ENCODE peak calls at places on chromosomes 16 and 17, in six cellular contexts. T is cardiac muscle cell, R is heart right ventricle, F is GM23248, C is fibroblast of lung, Z is GM23338. K is an unnamed sample. For H3K4me1, the result is how much of the 10 kb centered on the place peaks cover.

GRCh38 chr16:27632267-27632666 is 82.3 kb downstream of the KATNIP start:
- DNase-seq in T (no peak), R (no peak), F (no peak), C (no peak), Z (no peak), K (no peak)

GRCh38 chr17:39402890-39403605 is 1.6 kb upstream of the FBXL20 start:
- DNase-seq in T (no peak), R (no peak), F (no peak), C (no peak), Z (peak), K (no peak)

GRCh38 chr17:28038802-28039600 is 3.5 kb upstream of the NLK start:
- DNase-seq in T (peak), R (no peak), F (peak), C (peak), Z (no peak), K (no peak)

GRCh38 chr16:57627184-57627871 is 1.1 kb upstream of the ADGRG1 start:
- DNase-seq in T (peak), R (no peak), F (peak), C (peak), Z (peak), K (no peak)

GRCh38 chr16:1596516-1596915 is 15.4 kb downstream of the IFT140 start:
- DNase-seq in T (no peak), R (no peak), F (no peak), C (no peak), Z (no peak), K (no peak)

GRCh38 chr17:15446036-15446435 is 21.4 kb downstream of the CDRT4 start:
- DNase-seq in T (no peak), R (no peak), F (peak), C (no peak), Z (peak), K (no peak)

GRCh38 chr17:11823862-11824261 is 173.4 kb downstream of the ZNF18 start:
- DNase-seq in T (no peak), R (no peak), F (no peak), C (no peak), Z (no peak), K (no peak)

GRCh38 chr17:39740357-39741111 is 2.8 kb downstream of the GRB7 start:
- DNase-seq in T (peak), R (no peak), F (peak), C (peak), Z (peak), K (no peak)

GRCh38 chr17:72432143-72432604 is 311.4 kb downstream of the SOX9 start:
- DNase-seq in T (no peak), R (no peak), F (peak), C (peak), Z (no peak), K (no peak)

GRCh38 chr17:34874496-34874895 is 86.8 kb downstream of the CCT6B start:
- DNase-seq in T (no peak), R (no peak), F (no peak), C (no peak), Z (no peak), K (no peak)

GRCh38 chr16:35788381-35788780 is 2329.0 kb downstream of the TP53TG3F start:
- DNase-seq in T (no peak), R (no peak), F (no peak), C (no peak), Z (no peak), K (no peak)

GRCh38 chr16:74153773-74154172 is 142.8 kb upstream of the PSMD7 start:
- DNase-seq in T (no peak), R (no peak), F (no peak), C (no peak), Z (no peak), K (no peak)

GRCh38 chr16:85422374-85423185 is 190.5 kb upstream of the GSE1 start:
- DNase-seq in T (no peak), R (no peak), F (no peak), C (no peak), Z (peak), K (no peak)

GRCh38 chr17:79393358-79394038 is 217.4 kb downstream of the RBFOX3 start:
- DNase-seq in T (peak), R (peak), F (peak), C (peak), Z (peak), K (peak)

GRCh38 chr16:31301708-31302400 is 42.1 kb downstream of the ITGAM start:
- DNase-seq in T (peak), R (no peak), F (peak), C (peak), Z (peak), K (no peak)

GRCh38 chr17:78557598-78558039 is 19.6 kb downstream of the DNAH17 start:
- DNase-seq in T (peak), R (no peak), F (peak), C (peak), Z (no peak), K (no peak)

GRCh38 chr17:34578656-34579016 is 746 bp upstream of the TMEM132E start:
- DNase-seq in T (no peak), R (no peak), F (no peak), C (no peak), Z (peak), K (no peak)

GRCh38 chr16:54165174-54165911 is 121.2 kb downstream of the IRX3 start:
- DNase-seq in T (no peak), R (no peak), F (no peak), C (no peak), Z (no peak), K (no peak)

GRCh38 chr17:62179525-62180161 is 114.6 kb upstream of the MED13 start:
- DNase-seq in T (peak), R (no peak), F (peak), C (peak), Z (no peak), K (no peak)

GRCh38 chr17:8832711-8833352 is 33.7 kb upstream of the MFSD6L start:
- DNase-seq in T (no peak), R (no peak), F (peak), C (no peak), Z (peak), K (no peak)

GRCh38 chr17:35390663-35391062 is 17.2 kb upstream of the SLFN11 start:
- DNase-seq in T (peak), R (no peak), F (no peak), C (no peak), Z (no peak), K (no peak)

GRCh38 chr17:81723651-81724209 is 11.6 kb downstream of the SLC25A10 start:
- DNase-seq in T (no peak), R (no peak), F (no peak), C (no peak), Z (no peak), K (no peak)

GRCh38 chr16:83145297-83145696 is 518.5 kb downstream of the CDH13 start:
- DNase-seq in T (no peak), R (no peak), F (no peak), C (no peak), Z (no peak), K (no peak)

DNA sequence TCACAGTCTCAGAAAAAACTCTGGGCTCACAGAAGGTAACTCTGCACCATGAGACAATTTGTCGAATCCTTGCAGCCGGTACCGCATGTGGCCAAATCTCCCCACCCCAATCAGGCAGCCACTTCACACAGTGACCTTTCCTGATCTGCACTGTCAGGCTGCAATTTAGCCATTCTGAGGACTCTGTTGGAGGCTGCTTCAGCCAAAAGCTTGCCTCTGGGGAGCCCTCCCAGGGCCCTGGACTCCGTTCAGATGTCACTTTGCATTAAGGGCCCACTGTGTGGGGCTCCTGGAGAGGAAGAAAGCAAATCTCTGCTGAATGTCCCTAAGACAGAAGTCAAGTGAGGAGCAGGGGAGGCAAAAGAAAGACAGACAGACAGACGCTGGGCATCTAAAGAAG is 183.4 kb downstream of the XYLT1 start:
- DNase-seq in T (no peak), R (no peak), F (no peak), C (no peak), Z (no peak), K (no peak)
- H3K4me1 ChIP-seq in T (under half), R (under half), F (under half), C (under half), Z (under half), K (under half)

GRCh38 chr17:13544292-13544691 is 57.4 kb downstream of the HS3ST3A1 start:
- DNase-seq in T (peak), R (no peak), F (peak), C (peak), Z (no peak), K (no peak)
- H3K4me3 ChIP-seq in T (no peak), R (no peak), F (peak), C (no peak), Z (no peak), K (no peak)

DNA sequence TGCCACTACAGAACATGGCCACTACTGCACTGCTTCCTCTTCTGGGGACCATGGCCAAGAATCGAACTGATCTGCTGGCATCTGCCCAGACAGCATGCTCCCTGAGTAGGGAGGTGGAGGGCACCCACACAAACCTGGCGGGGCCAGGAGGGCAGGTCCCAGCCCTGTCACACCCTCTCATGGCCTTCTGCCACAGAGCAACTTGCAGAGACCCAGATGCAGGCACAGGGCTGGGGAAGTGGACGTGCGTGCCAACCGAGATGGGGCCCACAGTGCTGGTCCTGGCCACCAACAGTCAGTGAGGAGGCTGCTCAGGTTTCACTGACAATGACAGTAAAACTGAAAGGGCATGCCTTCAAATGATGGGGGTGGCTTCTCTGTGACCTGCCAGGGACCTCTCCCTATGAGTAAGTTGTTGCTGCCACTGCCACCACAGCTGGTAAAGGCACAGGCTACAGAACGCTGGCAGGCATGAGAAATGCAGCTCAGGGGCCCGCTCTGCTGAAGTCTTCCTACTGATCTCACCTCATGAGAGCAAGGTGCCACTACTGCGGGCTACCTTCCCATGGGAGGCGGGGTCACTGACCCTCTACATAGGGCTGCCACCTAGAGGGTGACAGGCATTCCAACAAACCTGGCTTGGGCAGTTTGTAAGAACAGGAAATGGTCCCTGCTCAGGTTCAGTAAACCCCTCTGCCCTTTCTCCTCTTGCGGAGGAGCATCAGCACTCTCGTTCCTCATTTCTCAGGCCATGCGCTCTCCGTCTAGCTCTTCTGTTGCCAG is 15.5 kb downstream of the HIC1 start:
- DNase-seq in T (no peak), R (no peak), F (no peak), C (no peak), Z (peak), K (no peak)
- H3K4me1 ChIP-seq in T (under half), R (half or more), F (under half), C (half or more), Z (under half), K (under half)

DNA sequence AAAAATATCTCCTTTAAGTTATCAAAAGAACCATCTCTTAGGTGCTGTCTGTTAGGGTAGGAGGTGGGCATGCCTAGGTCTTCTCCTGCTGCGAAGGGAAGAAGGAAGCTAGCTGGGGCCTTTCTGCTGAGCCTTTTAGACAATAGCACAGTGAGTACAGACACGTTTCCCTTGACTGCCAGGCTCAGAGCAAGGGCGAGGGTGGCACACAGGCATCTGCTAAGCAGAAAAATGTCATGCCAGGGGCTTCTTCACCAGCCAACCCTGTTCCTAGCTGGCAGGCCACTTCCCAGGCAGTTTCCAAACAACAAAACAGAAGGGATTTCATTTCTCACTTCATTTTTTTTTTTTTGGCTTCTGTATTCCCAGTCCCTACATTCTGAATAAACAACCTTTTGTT is 168.1 kb upstream of the MAF start:
- DNase-seq in T (no peak), R (no peak), F (peak), C (no peak), Z (no peak), K (no peak)
- H3K4me3 ChIP-seq in T (no peak), R (no peak), F (peak), C (peak), Z (no peak), K (no peak)

K was measured in CD4-positive, alpha-beta memory T cell.